ENCODE peak calls at places on chromosomes 12 and 14, in six cellular contexts. One of them, this sample, is unnamed.

GRCh38 chr12:11756022-11756421 is 106.5 kb downstream of the ETV6 start:
- DNase-seq in amygdala: no peak
- DNase-seq in activated T-cell treated with anti-CD3 and anti-CD28 coated beads, Interleukin-2, amount 50 U/mL, for 24 hours: no peak
- DNase-seq in RPMI7951: no peak
- DNase-seq in RWPE1: no peak
- DNase-seq in T follicular helper cell: no peak
- DNase-seq in this sample: no peak

GRCh38 chr12:130838284-130838950 is 633 bp downstream of the STX2 start:
- DNase-seq in activated T-cell treated with anti-CD3 and anti-CD28 coated beads, Interleukin-2, amount 50 U/mL, for 24 hours: peak
- DNase-seq in amygdala: no peak
- DNase-seq in RPMI7951: peak
- DNase-seq in RWPE1: peak
- DNase-seq in T follicular helper cell: no peak
- DNase-seq in this sample: peak

GRCh38 chr14:89672636-89673279 is 255.7 kb upstream of the FOXN3 start:
- DNase-seq in RPMI7951: peak
- DNase-seq in RWPE1: no peak
- DNase-seq in amygdala: no peak
- DNase-seq in T follicular helper cell: no peak
- DNase-seq in activated T-cell treated with anti-CD3 and anti-CD28 coated beads, Interleukin-2, amount 50 U/mL, for 24 hours: no peak
- DNase-seq in this sample: no peak

GRCh38 chr14:103123128-103123633 is at the start of gene TNFAIP2:
- DNase-seq in T follicular helper cell: no peak
- DNase-seq in RWPE1: no peak
- DNase-seq in activated T-cell treated with anti-CD3 and anti-CD28 coated beads, Interleukin-2, amount 50 U/mL, for 24 hours: no peak
- DNase-seq in amygdala: no peak
- DNase-seq in RPMI7951: peak
- DNase-seq in this sample: no peak

GRCh38 chr12:87320724-87321123 is 708.5 kb downstream of the C12orf50 start:
- DNase-seq in activated T-cell treated with anti-CD3 and anti-CD28 coated beads, Interleukin-2, amount 50 U/mL, for 24 hours: no peak
- DNase-seq in amygdala: no peak
- DNase-seq in RWPE1: no peak
- DNase-seq in T follicular helper cell: no peak
- DNase-seq in RPMI7951: no peak
- DNase-seq in this sample: peak

GRCh38 chr12:88591343-88591742 is 11.1 kb upstream of the KITLG start:
- DNase-seq in activated T-cell treated with anti-CD3 and anti-CD28 coated beads, Interleukin-2, amount 50 U/mL, for 24 hours: no peak
- DNase-seq in RWPE1: no peak
- DNase-seq in RPMI7951: no peak
- DNase-seq in T follicular helper cell: no peak
- DNase-seq in amygdala: no peak
- DNase-seq in this sample: no peak

GRCh38 chr12:54251667-54252284 is 28.1 kb downstream of the CBX5 start:
- DNase-seq in amygdala: no peak
- DNase-seq in RWPE1: peak
- DNase-seq in activated T-cell treated with anti-CD3 and anti-CD28 coated beads, Interleukin-2, amount 50 U/mL, for 24 hours: no peak
- DNase-seq in T follicular helper cell: no peak
- DNase-seq in RPMI7951: peak
- DNase-seq in this sample: peak

GRCh38 chr12:54082402-54082892 is 28.8 kb downstream of the HOXC4 start:
- DNase-seq in RPMI7951: peak
- DNase-seq in RWPE1: no peak
- DNase-seq in amygdala: no peak
- DNase-seq in activated T-cell treated with anti-CD3 and anti-CD28 coated beads, Interleukin-2, amount 50 U/mL, for 24 hours: peak
- DNase-seq in T follicular helper cell: peak
- DNase-seq in this sample: no peak

GRCh38 chr14:105059035-105059916 is 6.0 kb downstream of the GPR132 start:
- DNase-seq in RPMI7951: no peak
- DNase-seq in activated T-cell treated with anti-CD3 and anti-CD28 coated beads, Interleukin-2, amount 50 U/mL, for 24 hours: peak
- DNase-seq in amygdala: no peak
- DNase-seq in RWPE1: no peak
- DNase-seq in T follicular helper cell: peak
- DNase-seq in this sample: peak

GRCh38 chr12:121581681-121582439 is 1.0 kb upstream of the KDM2B start:
- DNase-seq in RWPE1: no peak
- DNase-seq in amygdala: no peak
- DNase-seq in activated T-cell treated with anti-CD3 and anti-CD28 coated beads, Interleukin-2, amount 50 U/mL, for 24 hours: no peak
- DNase-seq in RPMI7951: peak
- DNase-seq in T follicular helper cell: no peak
- DNase-seq in this sample: no peak

This sample was measured in epithelial cell of esophagus.